ENCODE peak calls at places on chromosomes 2 and 18, in seven cellular contexts. L is A549, N is uterus, X is stomach, S is body of pancreas, U is heart left ventricle, M is endothelial cell of umbilical vein. K is an unnamed sample.

GRCh38 chr2:38430603-38431002 is 53.5 kb upstream of the ATL2 start:
- DNase-seq in L (no peak), N (no peak), X (no peak), S (no peak), U (no peak), M (no peak), K (no peak)

GRCh38 chr2:190044866-190045265 is 17.7 kb downstream of the MSTN start:
- DNase-seq in L (no peak), N (no peak), X (no peak), S (no peak), U (no peak), M (no peak), K (peak)

GRCh38 chr2:130936451-130936850 is 99.7 kb downstream of the ARHGEF4 start:
- DNase-seq in L (no peak), N (no peak), X (no peak), S (no peak), U (no peak), M (no peak), K (no peak)

GRCh38 chr2:172102858-172103359 is at the start of gene DLX2:
- DNase-seq in L (peak), N (peak), X (peak), S (peak), U (peak), M (peak), K (peak)

GRCh38 chr2:229346801-229347540 is 75.9 kb upstream of the PID1 start:
- DNase-seq in L (no peak), N (no peak), X (no peak), S (no peak), U (no peak), M (no peak), K (no peak)

GRCh38 chr2:129254718-129255117 is 724.7 kb upstream of the RAB6C start:
- DNase-seq in L (no peak), N (no peak), X (no peak), S (no peak), U (no peak), M (no peak), K (no peak)

GRCh38 chr2:32806857-32807256 is 139.9 kb upstream of the LTBP1 start:
- DNase-seq in L (no peak), N (no peak), X (no peak), S (no peak), U (no peak), M (no peak), K (no peak)

GRCh38 chr18:31243740-31244512 is 74.0 kb upstream of the DSG1 start:
- DNase-seq in L (no peak), N (no peak), X (no peak), S (peak), U (no peak), M (peak), K (no peak)

GRCh38 chr2:189783451-189783926 is 650 bp downstream of the ORMDL1 start:
- DNase-seq in L (no peak), N (no peak), X (no peak), S (no peak), U (no peak), M (no peak), K (no peak)

GRCh38 chr2:85188852-85189251 is 55.7 kb downstream of the TCF7L1 start:
- DNase-seq in L (no peak), N (no peak), X (no peak), S (no peak), U (no peak), M (no peak), K (no peak)

GRCh38 chr2:207153266-207153990 is 12.3 kb downstream of the KLF7 start:
- DNase-seq in L (no peak), N (no peak), X (no peak), S (no peak), U (no peak), M (no peak), K (no peak)

GRCh38 chr2:229843613-229844012 is 78.2 kb downstream of the TRIP12 start:
- DNase-seq in L (no peak), N (no peak), X (no peak), S (no peak), U (no peak), M (no peak), K (no peak)

GRCh38 chr18:79795446-79795845 is 2.3 kb upstream of the KCNG2 start:
- DNase-seq in L (no peak), N (no peak), X (no peak), S (no peak), U (no peak), M (no peak), K (no peak)

GRCh38 chr2:128473175-128474013 is 154.7 kb upstream of the HS6ST1 start:
- DNase-seq in L (no peak), N (no peak), X (no peak), S (no peak), U (no peak), M (no peak), K (peak)

GRCh38 chr2:190407246-190407661 is 901 bp upstream of the MFSD6 start:
- DNase-seq in L (no peak), N (no peak), X (no peak), S (no peak), U (no peak), M (no peak), K (peak)

GRCh38 chr2:218398437-218399390 is 954 bp upstream of the CTDSP1 start:
- DNase-seq in L (peak), N (peak), X (peak), S (peak), U (peak), M (peak), K (peak)

GRCh38 chr18:23196119-23197004 is 61.1 kb downstream of the CABLES1 start:
- DNase-seq in L (no peak), N (no peak), X (no peak), S (no peak), U (no peak), M (no peak), K (no peak)

DNA sequence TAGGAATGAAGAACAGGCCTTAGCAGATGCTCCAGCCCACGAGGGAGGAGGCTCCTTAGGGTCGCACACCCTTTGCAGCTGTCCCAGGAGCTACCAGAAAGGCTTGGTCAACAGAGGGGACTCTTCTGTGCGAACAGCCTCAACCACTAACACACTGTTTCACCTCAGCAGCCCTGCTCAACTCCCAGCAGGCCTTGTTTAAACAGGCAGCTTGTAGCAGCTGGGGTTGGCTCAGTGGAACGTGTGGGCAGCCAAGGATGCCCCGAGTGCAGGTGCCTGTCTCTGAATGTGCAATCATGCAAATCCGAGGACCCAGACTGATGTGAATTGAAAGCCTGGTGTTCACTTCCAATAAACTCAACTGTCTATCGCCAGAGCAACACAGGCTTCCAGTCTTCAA is 88.7 kb upstream of the CXCR4 start:
- DNase-seq in L (no peak), N (no peak), X (no peak), S (no peak), U (no peak), M (no peak), K (no peak)
- TF ChIP-seq POLR2A in L (no peak), N (no peak), X (no peak), S (no peak), U (no peak), M (no peak), K (no peak)

GRCh38 chr2:242088471-242089212 is 219.1 kb downstream of the RTP5 start:
- DNase-seq in L (peak), N (peak), X (peak), S (peak), U (peak), M (peak), K (peak)
- TF ChIP-seq POLR2A in L (no peak), N (peak), X (peak), S (peak), U (no peak), M (peak), K (peak)

DNA sequence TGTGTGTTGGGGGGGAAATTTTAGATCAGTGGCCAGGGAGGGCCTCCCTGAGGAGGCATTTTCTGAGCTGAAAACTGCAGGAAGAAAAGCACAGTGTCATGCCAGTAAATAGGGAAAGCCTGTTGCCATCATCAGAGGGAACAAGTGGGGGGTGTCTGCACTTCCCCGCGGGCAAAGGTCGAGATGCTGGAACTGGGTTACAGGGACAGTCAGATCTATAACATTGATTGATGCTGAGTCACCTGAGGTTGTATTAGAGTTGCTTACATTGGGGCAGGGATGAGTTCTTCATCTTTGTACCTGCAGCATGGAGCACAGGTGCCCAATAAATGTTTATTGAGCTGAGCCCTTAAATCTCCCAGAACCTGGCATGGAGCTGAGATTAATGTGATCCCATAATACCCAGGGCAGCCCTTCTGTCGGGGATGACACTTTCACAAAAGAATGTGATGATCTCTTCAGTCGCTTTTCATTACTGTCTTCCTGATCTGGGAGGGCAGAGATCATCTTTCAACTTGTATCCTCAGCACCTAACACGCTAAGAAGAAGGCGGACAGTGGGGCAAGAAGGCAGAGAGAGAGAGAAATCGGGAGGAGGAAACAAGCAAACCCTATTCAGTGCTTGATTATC is 5.9 kb upstream of the RNF152 start:
- DNase-seq in L (peak), N (no peak), X (no peak), S (no peak), U (no peak), M (no peak), K (no peak)
- TF ChIP-seq POLR2A in L (no peak), N (no peak), X (no peak), S (no peak), U (no peak), M (no peak), K (no peak)

GRCh38 chr18:13613099-13613498 is 113.3 kb downstream of the FAM210A start:
- DNase-seq in L (no peak), N (no peak), X (no peak), S (no peak), U (no peak), M (no peak), K (no peak)

GRCh38 chr18:13614701-13615288 is 111.6 kb downstream of the FAM210A start:
- DNase-seq in L (no peak), N (no peak), X (no peak), S (no peak), U (peak), M (no peak), K (peak)

GRCh38 chr18:13614318-13614643 is 112.1 kb downstream of the FAM210A start:
- DNase-seq in L (no peak), N (no peak), X (no peak), S (no peak), U (no peak), M (no peak), K (no peak)

GRCh38 chr18:13612111-13612997 is 114.0 kb downstream of the FAM210A start:
- DNase-seq in L (no peak), N (no peak), X (peak), S (no peak), U (no peak), M (no peak), K (no peak)

GRCh38 chr18:13613591-13614317 is 112.6 kb downstream of the FAM210A start:
- DNase-seq in L (no peak), N (no peak), X (no peak), S (no peak), U (no peak), M (no peak), K (no peak)
- TF ChIP-seq POLR2A in L (no peak), N (no peak), X (no peak), S (no peak), U (no peak), M (no peak), K (no peak)

GRCh38 chr18:77127769-77128671 is 4.6 kb downstream of the MBP start:
- DNase-seq in L (no peak), N (no peak), X (no peak), S (peak), U (no peak), M (no peak), K (peak)
- TF ChIP-seq POLR2A in L (no peak), N (no peak), X (no peak), S (no peak), U (no peak), M (no peak), K (peak)

GRCh38 chr18:12703096-12703567 is 290 bp downstream of the PSMG2 start:
- DNase-seq in L (no peak), N (no peak), X (no peak), S (no peak), U (no peak), M (no peak), K (no peak)
- TF ChIP-seq POLR2A in L (no peak), N (no peak), X (no peak), S (no peak), U (no peak), M (no peak), K (no peak)